ENCODE peak calls at places on chromosomes 16 and 17, in nine cellular contexts. One of them, this sample, is unnamed.

GRCh38 chr16:14419817-14420216 is 210.2 kb downstream of the PARN start:
- DNase-seq in A172: no peak
- DNase-seq in suprapubic skin: no peak
- DNase-seq in GM04504: no peak
- DNase-seq in neural crest cell: no peak
- DNase-seq in Right ventricle myocardium superior: no peak
- DNase-seq in CD8-positive, alpha-beta T cell: no peak
- DNase-seq in left cardiac atrium: no peak
- DNase-seq in NCI-H1436: no peak
- DNase-seq in this sample: no peak

GRCh38 chr16:720990-721764 is at the start of gene ANTKMT:
- DNase-seq in left cardiac atrium: peak
- DNase-seq in GM04504: no peak
- DNase-seq in A172: peak
- DNase-seq in neural crest cell: peak
- DNase-seq in NCI-H1436: peak
- DNase-seq in Right ventricle myocardium superior: peak
- DNase-seq in suprapubic skin: no peak
- DNase-seq in CD8-positive, alpha-beta T cell: peak
- DNase-seq in this sample: peak

GRCh38 chr17:49980703-49981197 is 11.8 kb downstream of the DLX4 start:
- DNase-seq in A172: no peak
- DNase-seq in NCI-H1436: no peak
- DNase-seq in suprapubic skin: no peak
- DNase-seq in left cardiac atrium: no peak
- DNase-seq in neural crest cell: no peak
- DNase-seq in GM04504: no peak
- DNase-seq in CD8-positive, alpha-beta T cell: no peak
- DNase-seq in Right ventricle myocardium superior: no peak
- DNase-seq in this sample: no peak

GRCh38 chr16:85253127-85253941 is 141.1 kb upstream of the CIBAR2 start:
- DNase-seq in CD8-positive, alpha-beta T cell: peak
- DNase-seq in Right ventricle myocardium superior: peak
- DNase-seq in neural crest cell: peak
- DNase-seq in A172: no peak
- DNase-seq in NCI-H1436: peak
- DNase-seq in suprapubic skin: no peak
- DNase-seq in left cardiac atrium: peak
- DNase-seq in GM04504: no peak
- DNase-seq in this sample: peak

GRCh38 chr16:12437761-12438440 is 365.8 kb downstream of the CPPED1 start:
- DNase-seq in suprapubic skin: no peak
- DNase-seq in neural crest cell: no peak
- DNase-seq in A172: no peak
- DNase-seq in GM04504: no peak
- DNase-seq in left cardiac atrium: no peak
- DNase-seq in NCI-H1436: no peak
- DNase-seq in Right ventricle myocardium superior: no peak
- DNase-seq in CD8-positive, alpha-beta T cell: no peak
- DNase-seq in this sample: no peak

GRCh38 chr16:77327717-77328116 is 107.1 kb downstream of the ADAMTS18 start:
- DNase-seq in CD8-positive, alpha-beta T cell: no peak
- DNase-seq in neural crest cell: no peak
- DNase-seq in NCI-H1436: no peak
- DNase-seq in Right ventricle myocardium superior: no peak
- DNase-seq in suprapubic skin: no peak
- DNase-seq in GM04504: no peak
- DNase-seq in A172: no peak
- DNase-seq in left cardiac atrium: no peak
- DNase-seq in this sample: no peak

GRCh38 chr17:30225919-30226553 is 9.5 kb downstream of the SLC6A4 start:
- DNase-seq in NCI-H1436: no peak
- DNase-seq in A172: no peak
- DNase-seq in GM04504: no peak
- DNase-seq in CD8-positive, alpha-beta T cell: no peak
- DNase-seq in left cardiac atrium: no peak
- DNase-seq in suprapubic skin: no peak
- DNase-seq in Right ventricle myocardium superior: no peak
- DNase-seq in neural crest cell: no peak
- DNase-seq in this sample: no peak

GRCh38 chr16:66871840-66872239 is 8.5 kb upstream of the PDP2 start:
- DNase-seq in suprapubic skin: no peak
- DNase-seq in neural crest cell: no peak
- DNase-seq in A172: no peak
- DNase-seq in left cardiac atrium: no peak
- DNase-seq in CD8-positive, alpha-beta T cell: no peak
- DNase-seq in NCI-H1436: no peak
- DNase-seq in GM04504: no peak
- DNase-seq in Right ventricle myocardium superior: no peak
- DNase-seq in this sample: no peak

GRCh38 chr16:59527206-59527997 is 793.3 kb upstream of the GOT2 start:
- DNase-seq in suprapubic skin: no peak
- DNase-seq in neural crest cell: no peak
- DNase-seq in A172: peak
- DNase-seq in NCI-H1436: no peak
- DNase-seq in CD8-positive, alpha-beta T cell: no peak
- DNase-seq in GM04504: no peak
- DNase-seq in Right ventricle myocardium superior: no peak
- DNase-seq in left cardiac atrium: no peak
- DNase-seq in this sample: peak

GRCh38 chr17:588519-588918 is 126.1 kb downstream of the VPS53 start:
- DNase-seq in GM04504: no peak
- DNase-seq in Right ventricle myocardium superior: no peak
- DNase-seq in left cardiac atrium: no peak
- DNase-seq in NCI-H1436: no peak
- DNase-seq in suprapubic skin: no peak
- DNase-seq in A172: no peak
- DNase-seq in neural crest cell: no peak
- DNase-seq in CD8-positive, alpha-beta T cell: no peak
- DNase-seq in this sample: no peak

GRCh38 chr17:33977729-33978514 is 277.2 kb upstream of the CCL2 start:
- DNase-seq in Right ventricle myocardium superior: no peak
- DNase-seq in CD8-positive, alpha-beta T cell: no peak
- DNase-seq in GM04504: no peak
- DNase-seq in neural crest cell: no peak
- DNase-seq in A172: peak
- DNase-seq in suprapubic skin: no peak
- DNase-seq in left cardiac atrium: no peak
- DNase-seq in NCI-H1436: no peak
- DNase-seq in this sample: no peak

GRCh38 chr16:76931186-76931585 is 259.8 kb upstream of the MON1B start:
- DNase-seq in suprapubic skin: no peak
- DNase-seq in Right ventricle myocardium superior: no peak
- DNase-seq in neural crest cell: no peak
- DNase-seq in NCI-H1436: no peak
- DNase-seq in GM04504: no peak
- DNase-seq in A172: no peak
- DNase-seq in CD8-positive, alpha-beta T cell: no peak
- DNase-seq in left cardiac atrium: no peak
- DNase-seq in this sample: no peak

GRCh38 chr17:32546031-32546444 is 59.2 kb downstream of the CDK5R1 start:
- DNase-seq in left cardiac atrium: no peak
- DNase-seq in Right ventricle myocardium superior: no peak
- DNase-seq in GM04504: no peak
- DNase-seq in neural crest cell: no peak
- DNase-seq in A172: no peak
- DNase-seq in suprapubic skin: no peak
- DNase-seq in NCI-H1436: peak
- DNase-seq in CD8-positive, alpha-beta T cell: no peak
- DNase-seq in this sample: no peak

GRCh38 chr17:81125573-81126081 is 39.7 kb upstream of the PVALEF start:
- DNase-seq in Right ventricle myocardium superior: no peak
- DNase-seq in neural crest cell: no peak
- DNase-seq in suprapubic skin: no peak
- DNase-seq in CD8-positive, alpha-beta T cell: no peak
- DNase-seq in NCI-H1436: no peak
- DNase-seq in GM04504: no peak
- DNase-seq in A172: peak
- DNase-seq in left cardiac atrium: no peak
- DNase-seq in this sample: no peak

GRCh38 chr16:49337814-49338350 is 35.7 kb upstream of the C16orf78 start:
- DNase-seq in CD8-positive, alpha-beta T cell: no peak
- DNase-seq in suprapubic skin: no peak
- DNase-seq in neural crest cell: no peak
- DNase-seq in NCI-H1436: peak
- DNase-seq in GM04504: no peak
- DNase-seq in Right ventricle myocardium superior: no peak
- DNase-seq in A172: no peak
- DNase-seq in left cardiac atrium: no peak
- DNase-seq in this sample: no peak

GRCh38 chr16:84806256-84806889 is 13.4 kb upstream of the CRISPLD2 start:
- DNase-seq in suprapubic skin: no peak
- DNase-seq in CD8-positive, alpha-beta T cell: no peak
- DNase-seq in left cardiac atrium: peak
- DNase-seq in GM04504: no peak
- DNase-seq in neural crest cell: no peak
- DNase-seq in Right ventricle myocardium superior: peak
- DNase-seq in NCI-H1436: no peak
- DNase-seq in A172: peak
- DNase-seq in this sample: peak

GRCh38 chr16:49596699-49597291 is 223.2 kb downstream of the C16orf78 start:
- DNase-seq in Right ventricle myocardium superior: no peak
- DNase-seq in NCI-H1436: no peak
- DNase-seq in suprapubic skin: no peak
- DNase-seq in CD8-positive, alpha-beta T cell: no peak
- DNase-seq in GM04504: no peak
- DNase-seq in left cardiac atrium: no peak
- DNase-seq in neural crest cell: no peak
- DNase-seq in A172: no peak
- DNase-seq in this sample: no peak

GRCh38 chr17:42891539-42892152 is 9.0 kb upstream of the G6PC1 start:
- DNase-seq in NCI-H1436: no peak
- DNase-seq in neural crest cell: no peak
- DNase-seq in Right ventricle myocardium superior: peak
- DNase-seq in suprapubic skin: no peak
- DNase-seq in GM04504: no peak
- DNase-seq in left cardiac atrium: peak
- DNase-seq in A172: no peak
- DNase-seq in CD8-positive, alpha-beta T cell: no peak
- DNase-seq in this sample: no peak

GRCh38 chr16:27690604-27691003 is 140.7 kb downstream of the KATNIP start:
- DNase-seq in A172: peak
- DNase-seq in neural crest cell: peak
- DNase-seq in GM04504: no peak
- DNase-seq in CD8-positive, alpha-beta T cell: no peak
- DNase-seq in Right ventricle myocardium superior: peak
- DNase-seq in left cardiac atrium: no peak
- DNase-seq in NCI-H1436: no peak
- DNase-seq in suprapubic skin: no peak
- DNase-seq in this sample: no peak

GRCh38 chr17:17713839-17714238 is 32.6 kb downstream of the RAI1 start:
- DNase-seq in neural crest cell: no peak
- DNase-seq in A172: peak
- DNase-seq in GM04504: no peak
- DNase-seq in left cardiac atrium: peak
- DNase-seq in Right ventricle myocardium superior: peak
- DNase-seq in CD8-positive, alpha-beta T cell: no peak
- DNase-seq in NCI-H1436: no peak
- DNase-seq in suprapubic skin: no peak
- DNase-seq in this sample: no peak

GRCh38 chr16:27677300-27677699 is 127.4 kb downstream of the KATNIP start:
- DNase-seq in NCI-H1436: no peak
- DNase-seq in suprapubic skin: no peak
- DNase-seq in left cardiac atrium: no peak
- DNase-seq in A172: no peak
- DNase-seq in GM04504: no peak
- DNase-seq in CD8-positive, alpha-beta T cell: no peak
- DNase-seq in neural crest cell: no peak
- DNase-seq in Right ventricle myocardium superior: no peak
- DNase-seq in this sample: peak

This sample was measured in A549.